ENCODE peak calls at places on chromosome 12, in six cellular contexts. Z is HepG2, U is GM12878, F is SK-N-SH, K is H1, E is K562. W is an unnamed sample.

GRCh38 chr12:48873096-48873495 is 7.4 kb upstream of the RND1 start:
- DNase-seq in Z (no peak), E (no peak), F (no peak), K (no peak), U (no peak), W (no peak)

GRCh38 chr12:123094349-123095073 is 56.4 kb downstream of the PITPNM2 start:
- DNase-seq in F (no peak), U (no peak), E (peak), K (no peak), Z (peak), W (no peak)

GRCh38 chr12:6962285-6963015 is 8.0 kb downstream of the PHB2 start:
- DNase-seq in E (no peak), K (peak), Z (no peak), U (no peak), F (peak), W (peak)

GRCh38 chr12:46401703-46402102 is 29.1 kb upstream of the SLC38A2 start:
- DNase-seq in Z (no peak), U (no peak), K (no peak), F (no peak), E (no peak), W (no peak)

GRCh38 chr12:6551496-6552139 is 4.2 kb downstream of the IFFO1 start:
- DNase-seq in Z (no peak), U (no peak), K (no peak), F (no peak), E (no peak), W (no peak)

GRCh38 chr12:109547286-109547685 is 26.0 kb downstream of the MMAB start:
- DNase-seq in F (no peak), U (no peak), Z (no peak), E (no peak), K (no peak), W (no peak)

GRCh38 chr12:69026341-69026740 is 93.4 kb upstream of the CPM start:
- DNase-seq in F (no peak), U (no peak), Z (no peak), K (no peak), E (no peak), W (no peak)

GRCh38 chr12:110458756-110459155 is 8.6 kb upstream of the ARPC3 start:
- DNase-seq in E (no peak), K (no peak), Z (no peak), F (no peak), U (no peak), W (no peak)

GRCh38 chr12:78421011-78421410 is 443.6 kb upstream of the SYT1 start:
- DNase-seq in F (no peak), K (no peak), E (no peak), Z (no peak), U (no peak), W (no peak)

GRCh38 chr12:47844264-47845020 is 24.7 kb upstream of the HDAC7 start:
- DNase-seq in K (no peak), U (no peak), Z (no peak), F (no peak), E (no peak), W (no peak)

GRCh38 chr12:70106347-70106746 is 136.9 kb upstream of the CNOT2 start:
- DNase-seq in K (no peak), E (no peak), Z (no peak), U (no peak), F (no peak), W (no peak)

GRCh38 chr12:4591180-4591687 is 29.2 kb downstream of the DYRK4 start:
- DNase-seq in Z (no peak), U (no peak), K (no peak), E (no peak), F (no peak), W (no peak)

GRCh38 chr12:108702534-108702933 is 28.8 kb downstream of the CORO1C start:
- DNase-seq in E (no peak), K (no peak), U (no peak), Z (no peak), F (no peak), W (no peak)

GRCh38 chr12:74780458-74781241 is 243.0 kb downstream of the ATXN7L3B start:
- DNase-seq in U (no peak), Z (no peak), K (no peak), E (no peak), F (no peak), W (no peak)

GRCh38 chr12:1777798-1778197 is 42.6 kb upstream of the LRTM2 start:
- DNase-seq in K (no peak), E (no peak), F (no peak), Z (no peak), U (no peak), W (no peak)

GRCh38 chr12:68374315-68374982 is 42.3 kb upstream of the MDM1 start:
- DNase-seq in E (no peak), K (no peak), Z (no peak), U (peak), F (no peak), W (no peak)

GRCh38 chr12:52059582-52060497 is 8.6 kb downstream of the NR4A1 start:
- DNase-seq in K (no peak), Z (no peak), E (no peak), F (no peak), U (no peak), W (no peak)

GRCh38 chr12:86914716-86915115 is 658.5 kb upstream of the MGAT4C start:
- DNase-seq in E (no peak), F (peak), U (no peak), Z (peak), K (no peak), W (peak)

GRCh38 chr12:121539908-121540307 is 40.9 kb downstream of the KDM2B start:
- DNase-seq in E (no peak), F (no peak), K (no peak), Z (no peak), U (no peak), W (no peak)

GRCh38 chr12:120534703-120535655 is 823 bp downstream of the RNF10 start:
- DNase-seq in Z (no peak), F (peak), U (no peak), E (peak), K (peak), W (peak)
- TF ChIP-seq CTCF in Z (peak), F (no peak), U (no peak), E (no peak), K (no peak), W (no peak)

DNA sequence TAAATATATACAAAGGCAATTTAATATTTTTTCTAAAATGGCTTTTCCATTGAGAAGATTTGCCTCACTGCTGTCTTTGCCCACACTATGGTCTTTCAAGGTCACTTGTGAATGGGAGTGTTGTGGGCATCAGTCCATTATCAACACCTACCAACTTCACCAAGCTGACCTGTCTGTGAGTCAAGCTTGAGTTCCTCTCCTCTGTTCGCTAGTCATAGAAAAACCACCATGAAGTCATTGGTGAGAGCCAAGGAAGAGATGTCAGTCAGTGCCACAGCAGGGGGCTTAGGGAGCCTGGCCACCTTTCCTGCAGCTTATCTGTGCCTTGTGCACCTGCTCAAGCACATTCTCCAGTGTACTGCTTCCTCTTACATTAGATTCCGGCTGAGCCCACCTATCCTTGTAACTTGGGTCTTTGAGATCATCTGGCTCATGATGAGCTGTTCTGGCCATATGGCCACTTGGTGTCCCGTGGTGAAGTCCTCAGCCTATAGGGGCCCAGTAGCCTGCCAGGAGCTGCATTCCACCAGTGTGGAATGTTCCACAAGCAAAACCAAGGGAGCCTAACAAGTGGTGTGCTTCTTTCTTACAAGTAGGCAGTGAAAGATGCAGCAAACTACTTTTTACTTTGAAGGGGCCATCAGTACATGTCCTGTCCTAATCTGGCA is 80.8 kb upstream of the C12orf71 start:
- DNase-seq in Z (no peak), K (no peak), F (no peak), U (no peak), E (no peak), W (no peak)
- TF ChIP-seq GABPA in Z (no peak), K (no peak), F (no peak), U (no peak), E (no peak), W (no peak)

GRCh38 chr12:127450822-127451221 is 816.1 kb upstream of the TMEM132C start:
- DNase-seq in Z (no peak), E (no peak), U (no peak), F (no peak), K (no peak), W (no peak)
- TF ChIP-seq CTCF in Z (no peak), E (no peak), U (no peak), F (no peak), K (no peak), W (no peak)

GRCh38 chr12:62776997-62777396 is 158.0 kb downstream of the PPM1H start:
- DNase-seq in U (no peak), Z (no peak), F (no peak), K (no peak), E (no peak), W (no peak)

GRCh38 chr12:62772556-62772955 is 162.4 kb downstream of the PPM1H start:
- DNase-seq in K (no peak), Z (no peak), F (no peak), E (no peak), U (no peak), W (no peak)

GRCh38 chr12:62776575-62776974 is 158.4 kb downstream of the PPM1H start:
- DNase-seq in Z (no peak), U (no peak), E (no peak), F (no peak), K (no peak), W (no peak)

GRCh38 chr12:62771828-62772227 is 163.1 kb downstream of the PPM1H start:
- DNase-seq in K (no peak), E (no peak), U (no peak), Z (no peak), F (no peak), W (no peak)

GRCh38 chr12:62774794-62775193 is 160.2 kb downstream of the PPM1H start:
- DNase-seq in F (no peak), Z (no peak), U (no peak), E (no peak), K (no peak), W (no peak)
- TF ChIP-seq GABPA in F (no peak), Z (no peak), U (no peak), E (no peak), K (no peak), W (no peak)